ENCODE peak calls at places on chromosomes 5 and 9, in ten cellular contexts. T is NCI-H146, H is LoVo, X is HFFc6, P is brain microvascular endothelial cell, Z is T-helper 17 cell, M is AML-193, I is iPS DF 6.9, Q is NCI-H748 treated with DMSO at 0.1 percent for 48 hours, R is ovary. D is an unnamed sample.

GRCh38 chr5:160311491-160312138 is 749 bp downstream of the CCNJL start:
- DNase-seq in T (peak; percentile 20), H (no peak), X (no peak), P (no peak), Z (no peak), M (no peak), I (no peak), Q (no peak), R (peak; percentile 53), D (no peak)

GRCh38 chr9:122827759-122828090 is 663 bp downstream of the PDCL start:
- DNase-seq in T (no peak), H (no peak), X (peak; percentile 53), P (peak; percentile 51), Z (no peak), M (no peak), I (no peak), Q (no peak), R (no peak), D (no peak)

GRCh38 chr9:103037508-103038477 is 42.7 kb downstream of the CYLC2 start:
- DNase-seq in T (no peak), H (no peak), X (no peak), P (peak; percentile 89), Z (no peak), M (no peak), I (no peak), Q (no peak), R (no peak), D (no peak)

GRCh38 chr5:10330511-10331105 is 22.9 kb upstream of the MARCHF6 start:
- DNase-seq in T (no peak), H (no peak), X (no peak), P (no peak), Z (no peak), M (no peak), I (no peak), Q (no peak), R (no peak), D (no peak)

GRCh38 chr5:124401247-124402143 is 344.9 kb downstream of the ZNF608 start:
- DNase-seq in T (peak; percentile 70), H (no peak), X (no peak), P (no peak), Z (no peak), M (no peak), I (no peak), Q (peak; percentile 13), R (no peak), D (no peak)

GRCh38 chr9:109385499-109385898 is 64.6 kb upstream of the EPB41L4B start:
- DNase-seq in T (no peak), H (no peak), X (no peak), P (no peak), Z (no peak), M (no peak), I (no peak), Q (no peak), R (no peak), D (no peak)

GRCh38 chr5:31485376-31486207 is 46.3 kb downstream of the DROSHA start:
- DNase-seq in T (no peak), H (no peak), X (no peak), P (no peak), Z (no peak), M (no peak), I (no peak), Q (no peak), R (no peak), D (no peak)

GRCh38 chr9:129182625-129183494 is 4.8 kb upstream of the IER5L start:
- DNase-seq in T (peak; percentile 23), H (peak; percentile 18), X (no peak), P (no peak), Z (no peak), M (peak; percentile 26), I (no peak), Q (no peak), R (no peak), D (no peak)

GRCh38 chr5:132457371-132458225 is 33.0 kb downstream of the IRF1 start:
- DNase-seq in T (no peak), H (no peak), X (peak; percentile 55), P (peak; percentile 41), Z (no peak), M (peak; percentile 94), I (no peak), Q (no peak), R (no peak), D (no peak)

GRCh38 chr5:61313960-61314681 is 17.9 kb upstream of the ZSWIM6 start:
- DNase-seq in T (no peak), H (peak; percentile 35), X (peak; percentile 83), P (peak; percentile 89), Z (no peak), M (peak; percentile 41), I (no peak), Q (no peak), R (no peak), D (no peak)

GRCh38 chr9:97990259-97990658 is 7.1 kb downstream of the ANP32B start:
- DNase-seq in T (no peak), H (peak; percentile 34), X (peak; percentile 65), P (peak; percentile 62), Z (no peak), M (no peak), I (no peak), Q (no peak), R (no peak), D (no peak)

GRCh38 chr5:58963821-58964220 is 380.9 kb downstream of the RAB3C start:
- DNase-seq in T (no peak), H (no peak), X (no peak), P (no peak), Z (no peak), M (no peak), I (no peak), Q (no peak), R (no peak), D (no peak)

GRCh38 chr5:157303667-157304327 is 37.9 kb downstream of the CYFIP2 start:
- DNase-seq in T (no peak), H (no peak), X (no peak), P (no peak), Z (peak; percentile 38), M (no peak), I (no peak), Q (no peak), R (no peak), D (no peak)

GRCh38 chr9:70318002-70318401 is 59.2 kb downstream of the SMC5 start:
- DNase-seq in T (no peak), H (no peak), X (no peak), P (no peak), Z (no peak), M (no peak), I (peak; percentile 2), Q (no peak), R (no peak), D (no peak)

GRCh38 chr5:180331647-180331950 is 21.5 kb downstream of the GFPT2 start:
- DNase-seq in T (no peak), H (no peak), X (no peak), P (no peak), Z (no peak), M (no peak), I (no peak), Q (no peak), R (no peak), D (no peak)